ENCODE peak calls at places on chromosome 14, in nine cellular contexts. One of them, this sample, is unnamed.

GRCh38 chr14:64726585-64726890 is 22.3 kb downstream of the PLEKHG3 start:
- DNase-seq in lower leg skin: no peak
- DNase-seq in activated CD8-positive, alpha-beta T cell treated with anti-CD3 and anti-CD28 coated beads, Interleukin-2, amount 10 ng/mL, durations not matched to agents 7 days and 5 days: no peak
- DNase-seq in HTR-8/SVneo: peak; percentile 97
- DNase-seq in activated CD4-positive, alpha-beta T cell treated with anti-CD3 and anti-CD28 coated beads, Interleukin-2, amount 50 U/mL, for 24 hours: no peak
- DNase-seq in heart left ventricle: peak; percentile 31
- DNase-seq in fibroblast of mammary gland: peak; percentile 20
- DNase-seq in AG09319: no peak
- DNase-seq in OCI-LY7: no peak
- DNase-seq in this sample: no peak

GRCh38 chr14:24843494-24843893 is 206.5 kb downstream of the STXBP6 start:
- DNase-seq in lower leg skin: no peak
- DNase-seq in activated CD4-positive, alpha-beta T cell treated with anti-CD3 and anti-CD28 coated beads, Interleukin-2, amount 50 U/mL, for 24 hours: no peak
- DNase-seq in AG09319: no peak
- DNase-seq in fibroblast of mammary gland: no peak
- DNase-seq in activated CD8-positive, alpha-beta T cell treated with anti-CD3 and anti-CD28 coated beads, Interleukin-2, amount 10 ng/mL, durations not matched to agents 7 days and 5 days: no peak
- DNase-seq in HTR-8/SVneo: no peak
- DNase-seq in OCI-LY7: peak; percentile 8
- DNase-seq in heart left ventricle: no peak
- DNase-seq in this sample: no peak

GRCh38 chr14:89748004-89748403 is 206.5 kb downstream of the EFCAB11 start:
- DNase-seq in heart left ventricle: no peak
- DNase-seq in lower leg skin: no peak
- DNase-seq in AG09319: no peak
- DNase-seq in activated CD4-positive, alpha-beta T cell treated with anti-CD3 and anti-CD28 coated beads, Interleukin-2, amount 50 U/mL, for 24 hours: no peak
- DNase-seq in activated CD8-positive, alpha-beta T cell treated with anti-CD3 and anti-CD28 coated beads, Interleukin-2, amount 10 ng/mL, durations not matched to agents 7 days and 5 days: no peak
- DNase-seq in OCI-LY7: no peak
- DNase-seq in fibroblast of mammary gland: peak; percentile 68
- DNase-seq in HTR-8/SVneo: no peak
- DNase-seq in this sample: no peak

GRCh38 chr14:104794099-104794498 is 1.4 kb downstream of the AKT1 start:
- DNase-seq in activated CD4-positive, alpha-beta T cell treated with anti-CD3 and anti-CD28 coated beads, Interleukin-2, amount 50 U/mL, for 24 hours: no peak
- DNase-seq in AG09319: no peak
- DNase-seq in fibroblast of mammary gland: peak; percentile 66
- DNase-seq in heart left ventricle: peak; percentile 70
- DNase-seq in OCI-LY7: peak; percentile 39
- DNase-seq in lower leg skin: no peak
- DNase-seq in activated CD8-positive, alpha-beta T cell treated with anti-CD3 and anti-CD28 coated beads, Interleukin-2, amount 10 ng/mL, durations not matched to agents 7 days and 5 days: peak; percentile 70
- DNase-seq in HTR-8/SVneo: no peak
- DNase-seq in this sample: peak; percentile 62

GRCh38 chr14:34035177-34035933 is 84.5 kb upstream of the EGLN3 start:
- DNase-seq in AG09319: no peak
- DNase-seq in fibroblast of mammary gland: no peak
- DNase-seq in lower leg skin: no peak
- DNase-seq in HTR-8/SVneo: no peak
- DNase-seq in activated CD4-positive, alpha-beta T cell treated with anti-CD3 and anti-CD28 coated beads, Interleukin-2, amount 50 U/mL, for 24 hours: no peak
- DNase-seq in activated CD8-positive, alpha-beta T cell treated with anti-CD3 and anti-CD28 coated beads, Interleukin-2, amount 10 ng/mL, durations not matched to agents 7 days and 5 days: no peak
- DNase-seq in heart left ventricle: peak; percentile 80
- DNase-seq in OCI-LY7: no peak
- DNase-seq in this sample: no peak

GRCh38 chr14:89336338-89336737 is 80.7 kb downstream of the FOXN3 start:
- DNase-seq in lower leg skin: no peak
- DNase-seq in activated CD4-positive, alpha-beta T cell treated with anti-CD3 and anti-CD28 coated beads, Interleukin-2, amount 50 U/mL, for 24 hours: no peak
- DNase-seq in fibroblast of mammary gland: no peak
- DNase-seq in HTR-8/SVneo: no peak
- DNase-seq in activated CD8-positive, alpha-beta T cell treated with anti-CD3 and anti-CD28 coated beads, Interleukin-2, amount 10 ng/mL, durations not matched to agents 7 days and 5 days: no peak
- DNase-seq in OCI-LY7: peak; percentile 82
- DNase-seq in AG09319: no peak
- DNase-seq in heart left ventricle: no peak
- DNase-seq in this sample: peak; percentile 20

GRCh38 chr14:92719890-92720323 is 28.5 kb downstream of the LGMN start:
- DNase-seq in activated CD8-positive, alpha-beta T cell treated with anti-CD3 and anti-CD28 coated beads, Interleukin-2, amount 10 ng/mL, durations not matched to agents 7 days and 5 days: no peak
- DNase-seq in HTR-8/SVneo: no peak
- DNase-seq in heart left ventricle: no peak
- DNase-seq in AG09319: no peak
- DNase-seq in activated CD4-positive, alpha-beta T cell treated with anti-CD3 and anti-CD28 coated beads, Interleukin-2, amount 50 U/mL, for 24 hours: no peak
- DNase-seq in lower leg skin: peak; percentile 47
- DNase-seq in OCI-LY7: no peak
- DNase-seq in fibroblast of mammary gland: peak; percentile 81
- DNase-seq in this sample: no peak

GRCh38 chr14:90578283-90578985 is 181.6 kb downstream of the CALM1 start:
- DNase-seq in heart left ventricle: peak; percentile 77
- DNase-seq in fibroblast of mammary gland: no peak
- DNase-seq in HTR-8/SVneo: no peak
- DNase-seq in activated CD8-positive, alpha-beta T cell treated with anti-CD3 and anti-CD28 coated beads, Interleukin-2, amount 10 ng/mL, durations not matched to agents 7 days and 5 days: no peak
- DNase-seq in AG09319: no peak
- DNase-seq in activated CD4-positive, alpha-beta T cell treated with anti-CD3 and anti-CD28 coated beads, Interleukin-2, amount 50 U/mL, for 24 hours: no peak
- DNase-seq in lower leg skin: no peak
- DNase-seq in OCI-LY7: no peak
- DNase-seq in this sample: no peak

GRCh38 chr14:31320216-31320615 is 100.1 kb downstream of the HEATR5A start:
- DNase-seq in activated CD4-positive, alpha-beta T cell treated with anti-CD3 and anti-CD28 coated beads, Interleukin-2, amount 50 U/mL, for 24 hours: no peak
- DNase-seq in OCI-LY7: no peak
- DNase-seq in activated CD8-positive, alpha-beta T cell treated with anti-CD3 and anti-CD28 coated beads, Interleukin-2, amount 10 ng/mL, durations not matched to agents 7 days and 5 days: no peak
- DNase-seq in HTR-8/SVneo: no peak
- DNase-seq in fibroblast of mammary gland: no peak
- DNase-seq in lower leg skin: no peak
- DNase-seq in heart left ventricle: peak; percentile 80
- DNase-seq in AG09319: no peak
- DNase-seq in this sample: no peak

GRCh38 chr14:34181308-34181707 is 230.4 kb upstream of the EGLN3 start:
- DNase-seq in OCI-LY7: no peak
- DNase-seq in activated CD4-positive, alpha-beta T cell treated with anti-CD3 and anti-CD28 coated beads, Interleukin-2, amount 50 U/mL, for 24 hours: no peak
- DNase-seq in activated CD8-positive, alpha-beta T cell treated with anti-CD3 and anti-CD28 coated beads, Interleukin-2, amount 10 ng/mL, durations not matched to agents 7 days and 5 days: no peak
- DNase-seq in fibroblast of mammary gland: no peak
- DNase-seq in lower leg skin: no peak
- DNase-seq in HTR-8/SVneo: no peak
- DNase-seq in heart left ventricle: no peak
- DNase-seq in AG09319: no peak
- DNase-seq in this sample: no peak

GRCh38 chr14:44954750-44955149 is 7.0 kb downstream of the KLHL28 start:
- DNase-seq in AG09319: no peak
- DNase-seq in lower leg skin: no peak
- DNase-seq in activated CD4-positive, alpha-beta T cell treated with anti-CD3 and anti-CD28 coated beads, Interleukin-2, amount 50 U/mL, for 24 hours: no peak
- DNase-seq in HTR-8/SVneo: no peak
- DNase-seq in activated CD8-positive, alpha-beta T cell treated with anti-CD3 and anti-CD28 coated beads, Interleukin-2, amount 10 ng/mL, durations not matched to agents 7 days and 5 days: no peak
- DNase-seq in heart left ventricle: no peak
- DNase-seq in OCI-LY7: no peak
- DNase-seq in fibroblast of mammary gland: no peak
- DNase-seq in this sample: no peak

GRCh38 chr14:66074546-66074945 is 411.6 kb upstream of the CCDC196 start:
- DNase-seq in lower leg skin: no peak
- DNase-seq in fibroblast of mammary gland: no peak
- DNase-seq in heart left ventricle: no peak
- DNase-seq in activated CD4-positive, alpha-beta T cell treated with anti-CD3 and anti-CD28 coated beads, Interleukin-2, amount 50 U/mL, for 24 hours: no peak
- DNase-seq in OCI-LY7: no peak
- DNase-seq in HTR-8/SVneo: no peak
- DNase-seq in activated CD8-positive, alpha-beta T cell treated with anti-CD3 and anti-CD28 coated beads, Interleukin-2, amount 10 ng/mL, durations not matched to agents 7 days and 5 days: no peak
- DNase-seq in AG09319: no peak
- DNase-seq in this sample: peak; percentile 13

GRCh38 chr14:74140374-74140850 is 55.7 kb downstream of the LIN52 start:
- DNase-seq in HTR-8/SVneo: no peak
- DNase-seq in AG09319: no peak
- DNase-seq in activated CD4-positive, alpha-beta T cell treated with anti-CD3 and anti-CD28 coated beads, Interleukin-2, amount 50 U/mL, for 24 hours: no peak
- DNase-seq in fibroblast of mammary gland: peak; percentile 31
- DNase-seq in activated CD8-positive, alpha-beta T cell treated with anti-CD3 and anti-CD28 coated beads, Interleukin-2, amount 10 ng/mL, durations not matched to agents 7 days and 5 days: no peak
- DNase-seq in heart left ventricle: peak; percentile 77
- DNase-seq in OCI-LY7: peak; percentile 58
- DNase-seq in lower leg skin: peak; percentile 61
- DNase-seq in this sample: no peak

GRCh38 chr14:101876539-101876938 is 87.8 kb upstream of the DYNC1H1 start:
- DNase-seq in HTR-8/SVneo: no peak
- DNase-seq in activated CD8-positive, alpha-beta T cell treated with anti-CD3 and anti-CD28 coated beads, Interleukin-2, amount 10 ng/mL, durations not matched to agents 7 days and 5 days: peak; percentile 76
- DNase-seq in fibroblast of mammary gland: peak; percentile 93
- DNase-seq in AG09319: no peak
- DNase-seq in heart left ventricle: peak; percentile 88
- DNase-seq in OCI-LY7: peak; percentile 97
- DNase-seq in activated CD4-positive, alpha-beta T cell treated with anti-CD3 and anti-CD28 coated beads, Interleukin-2, amount 50 U/mL, for 24 hours: peak; percentile 31
- DNase-seq in lower leg skin: peak; percentile 83
- DNase-seq in this sample: peak; percentile 94

GRCh38 chr14:39023939-39024871 is 78.8 kb downstream of the SEC23A start:
- DNase-seq in OCI-LY7: no peak
- DNase-seq in lower leg skin: no peak
- DNase-seq in HTR-8/SVneo: no peak
- DNase-seq in activated CD8-positive, alpha-beta T cell treated with anti-CD3 and anti-CD28 coated beads, Interleukin-2, amount 10 ng/mL, durations not matched to agents 7 days and 5 days: no peak
- DNase-seq in fibroblast of mammary gland: no peak
- DNase-seq in heart left ventricle: no peak
- DNase-seq in activated CD4-positive, alpha-beta T cell treated with anti-CD3 and anti-CD28 coated beads, Interleukin-2, amount 50 U/mL, for 24 hours: no peak
- DNase-seq in AG09319: no peak
- DNase-seq in this sample: no peak

GRCh38 chr14:57834961-57835360 is 30.9 kb downstream of the SLC35F4 start:
- DNase-seq in heart left ventricle: no peak
- DNase-seq in activated CD4-positive, alpha-beta T cell treated with anti-CD3 and anti-CD28 coated beads, Interleukin-2, amount 50 U/mL, for 24 hours: no peak
- DNase-seq in activated CD8-positive, alpha-beta T cell treated with anti-CD3 and anti-CD28 coated beads, Interleukin-2, amount 10 ng/mL, durations not matched to agents 7 days and 5 days: no peak
- DNase-seq in AG09319: no peak
- DNase-seq in HTR-8/SVneo: no peak
- DNase-seq in lower leg skin: no peak
- DNase-seq in fibroblast of mammary gland: no peak
- DNase-seq in OCI-LY7: no peak
- DNase-seq in this sample: no peak

GRCh38 chr14:102491786-102492522 is 17.6 kb downstream of the ANKRD9 start:
- DNase-seq in OCI-LY7: no peak
- DNase-seq in fibroblast of mammary gland: no peak
- DNase-seq in heart left ventricle: no peak
- DNase-seq in activated CD8-positive, alpha-beta T cell treated with anti-CD3 and anti-CD28 coated beads, Interleukin-2, amount 10 ng/mL, durations not matched to agents 7 days and 5 days: no peak
- DNase-seq in lower leg skin: no peak
- DNase-seq in AG09319: no peak
- DNase-seq in HTR-8/SVneo: no peak
- DNase-seq in activated CD4-positive, alpha-beta T cell treated with anti-CD3 and anti-CD28 coated beads, Interleukin-2, amount 50 U/mL, for 24 hours: no peak
- DNase-seq in this sample: no peak

GRCh38 chr14:74326369-74327152 is 21.7 kb upstream of the VRTN start:
- DNase-seq in AG09319: no peak
- DNase-seq in activated CD4-positive, alpha-beta T cell treated with anti-CD3 and anti-CD28 coated beads, Interleukin-2, amount 50 U/mL, for 24 hours: no peak
- DNase-seq in OCI-LY7: no peak
- DNase-seq in HTR-8/SVneo: no peak
- DNase-seq in lower leg skin: no peak
- DNase-seq in heart left ventricle: no peak
- DNase-seq in activated CD8-positive, alpha-beta T cell treated with anti-CD3 and anti-CD28 coated beads, Interleukin-2, amount 10 ng/mL, durations not matched to agents 7 days and 5 days: no peak
- DNase-seq in fibroblast of mammary gland: no peak
- DNase-seq in this sample: no peak

GRCh38 chr14:81400852-81401251 is 728 bp upstream of the STON2 start:
- DNase-seq in OCI-LY7: no peak
- DNase-seq in AG09319: peak; percentile 99
- DNase-seq in activated CD8-positive, alpha-beta T cell treated with anti-CD3 and anti-CD28 coated beads, Interleukin-2, amount 10 ng/mL, durations not matched to agents 7 days and 5 days: no peak
- DNase-seq in HTR-8/SVneo: peak; percentile 22
- DNase-seq in lower leg skin: peak; percentile 94
- DNase-seq in heart left ventricle: peak; percentile 66
- DNase-seq in fibroblast of mammary gland: peak; percentile 100
- DNase-seq in activated CD4-positive, alpha-beta T cell treated with anti-CD3 and anti-CD28 coated beads, Interleukin-2, amount 50 U/mL, for 24 hours: no peak
- DNase-seq in this sample: peak; percentile 51

GRCh38 chr14:103702497-103703432 is 12.5 kb downstream of the XRCC3 start:
- DNase-seq in HTR-8/SVneo: no peak
- DNase-seq in OCI-LY7: no peak
- DNase-seq in fibroblast of mammary gland: no peak
- DNase-seq in activated CD8-positive, alpha-beta T cell treated with anti-CD3 and anti-CD28 coated beads, Interleukin-2, amount 10 ng/mL, durations not matched to agents 7 days and 5 days: no peak
- DNase-seq in heart left ventricle: no peak
- DNase-seq in lower leg skin: no peak
- DNase-seq in AG09319: no peak
- DNase-seq in activated CD4-positive, alpha-beta T cell treated with anti-CD3 and anti-CD28 coated beads, Interleukin-2, amount 50 U/mL, for 24 hours: no peak
- DNase-seq in this sample: no peak

GRCh38 chr14:99647407-99647806 is 2.5 kb downstream of the HHIPL1 start:
- DNase-seq in HTR-8/SVneo: no peak
- DNase-seq in lower leg skin: no peak
- DNase-seq in OCI-LY7: no peak
- DNase-seq in fibroblast of mammary gland: peak; percentile 25
- DNase-seq in heart left ventricle: peak; percentile 73
- DNase-seq in activated CD8-positive, alpha-beta T cell treated with anti-CD3 and anti-CD28 coated beads, Interleukin-2, amount 10 ng/mL, durations not matched to agents 7 days and 5 days: no peak
- DNase-seq in AG09319: no peak
- DNase-seq in activated CD4-positive, alpha-beta T cell treated with anti-CD3 and anti-CD28 coated beads, Interleukin-2, amount 50 U/mL, for 24 hours: no peak
- DNase-seq in this sample: no peak

GRCh38 chr14:101474563-101475467 is 86.5 kb upstream of the DIO3 start:
- DNase-seq in HTR-8/SVneo: no peak
- DNase-seq in activated CD8-positive, alpha-beta T cell treated with anti-CD3 and anti-CD28 coated beads, Interleukin-2, amount 10 ng/mL, durations not matched to agents 7 days and 5 days: no peak
- DNase-seq in AG09319: no peak
- DNase-seq in lower leg skin: no peak
- DNase-seq in activated CD4-positive, alpha-beta T cell treated with anti-CD3 and anti-CD28 coated beads, Interleukin-2, amount 50 U/mL, for 24 hours: no peak
- DNase-seq in heart left ventricle: no peak
- DNase-seq in OCI-LY7: no peak
- DNase-seq in fibroblast of mammary gland: no peak
- DNase-seq in this sample: no peak

GRCh38 chr14:36504805-36505192 is 15.2 kb downstream of the NKX2-1 start:
- DNase-seq in activated CD8-positive, alpha-beta T cell treated with anti-CD3 and anti-CD28 coated beads, Interleukin-2, amount 10 ng/mL, durations not matched to agents 7 days and 5 days: no peak
- DNase-seq in HTR-8/SVneo: no peak
- DNase-seq in AG09319: no peak
- DNase-seq in lower leg skin: no peak
- DNase-seq in heart left ventricle: no peak
- DNase-seq in fibroblast of mammary gland: no peak
- DNase-seq in activated CD4-positive, alpha-beta T cell treated with anti-CD3 and anti-CD28 coated beads, Interleukin-2, amount 50 U/mL, for 24 hours: no peak
- DNase-seq in OCI-LY7: no peak
- DNase-seq in this sample: no peak

This sample was measured in KBM-7.